ENCODE peak calls at places on chromosome 1, in seven cellular contexts. One of them, this sample, is unnamed.

GRCh38 chr1:228459091-228459993 is 27.8 kb upstream of the RNF187 start:
- DNase-seq in right lobe of liver: peak
- DNase-seq in activated CD8-positive, alpha-beta T cell treated with anti-CD3 and anti-CD28 coated beads, Interleukin-2, amount 10 ng/mL, durations not matched to agents 7 days and 5 days: peak
- DNase-seq in BJ: peak
- DNase-seq in astrocyte of the hippocampus: peak
- DNase-seq in posterior cingulate gyrus: peak
- DNase-seq in GM19239: no peak
- DNase-seq in this sample: peak

GRCh38 chr1:7373936-7374760 is 396.9 kb upstream of the VAMP3 start:
- DNase-seq in right lobe of liver: no peak
- DNase-seq in activated CD8-positive, alpha-beta T cell treated with anti-CD3 and anti-CD28 coated beads, Interleukin-2, amount 10 ng/mL, durations not matched to agents 7 days and 5 days: no peak
- DNase-seq in BJ: no peak
- DNase-seq in astrocyte of the hippocampus: peak
- DNase-seq in posterior cingulate gyrus: no peak
- DNase-seq in GM19239: no peak
- DNase-seq in this sample: no peak

GRCh38 chr1:29650041-29650400 is 413.7 kb downstream of the PTPRU start:
- DNase-seq in right lobe of liver: no peak
- DNase-seq in activated CD8-positive, alpha-beta T cell treated with anti-CD3 and anti-CD28 coated beads, Interleukin-2, amount 10 ng/mL, durations not matched to agents 7 days and 5 days: no peak
- DNase-seq in BJ: no peak
- DNase-seq in astrocyte of the hippocampus: no peak
- DNase-seq in posterior cingulate gyrus: no peak
- DNase-seq in GM19239: no peak
- DNase-seq in this sample: no peak

GRCh38 chr1:215140135-215140534 is 57.6 kb downstream of the KCNK2 start:
- DNase-seq in right lobe of liver: no peak
- DNase-seq in activated CD8-positive, alpha-beta T cell treated with anti-CD3 and anti-CD28 coated beads, Interleukin-2, amount 10 ng/mL, durations not matched to agents 7 days and 5 days: no peak
- DNase-seq in BJ: no peak
- DNase-seq in astrocyte of the hippocampus: no peak
- DNase-seq in posterior cingulate gyrus: no peak
- DNase-seq in GM19239: no peak
- DNase-seq in this sample: no peak

GRCh38 chr1:12555411-12556367 is 62.3 kb downstream of the DHRS3 start:
- DNase-seq in right lobe of liver: no peak
- DNase-seq in activated CD8-positive, alpha-beta T cell treated with anti-CD3 and anti-CD28 coated beads, Interleukin-2, amount 10 ng/mL, durations not matched to agents 7 days and 5 days: no peak
- DNase-seq in BJ: no peak
- DNase-seq in astrocyte of the hippocampus: peak
- DNase-seq in posterior cingulate gyrus: no peak
- DNase-seq in GM19239: no peak
- DNase-seq in this sample: no peak

GRCh38 chr1:25478633-25479032 is 47.9 kb downstream of the MACO1 start:
- DNase-seq in right lobe of liver: no peak
- DNase-seq in activated CD8-positive, alpha-beta T cell treated with anti-CD3 and anti-CD28 coated beads, Interleukin-2, amount 10 ng/mL, durations not matched to agents 7 days and 5 days: no peak
- DNase-seq in BJ: no peak
- DNase-seq in astrocyte of the hippocampus: no peak
- DNase-seq in posterior cingulate gyrus: no peak
- DNase-seq in GM19239: no peak
- DNase-seq in this sample: no peak

GRCh38 chr1:64745181-64745985 is 508 bp downstream of the RAVER2 start:
- DNase-seq in right lobe of liver: peak
- DNase-seq in activated CD8-positive, alpha-beta T cell treated with anti-CD3 and anti-CD28 coated beads, Interleukin-2, amount 10 ng/mL, durations not matched to agents 7 days and 5 days: no peak
- DNase-seq in BJ: no peak
- DNase-seq in astrocyte of the hippocampus: peak
- DNase-seq in posterior cingulate gyrus: peak
- DNase-seq in GM19239: no peak
- DNase-seq in this sample: peak

GRCh38 chr1:201062511-201063189 is 39.1 kb upstream of the KIF21B start:
- DNase-seq in right lobe of liver: no peak
- DNase-seq in activated CD8-positive, alpha-beta T cell treated with anti-CD3 and anti-CD28 coated beads, Interleukin-2, amount 10 ng/mL, durations not matched to agents 7 days and 5 days: no peak
- DNase-seq in BJ: no peak
- DNase-seq in astrocyte of the hippocampus: no peak
- DNase-seq in posterior cingulate gyrus: no peak
- DNase-seq in GM19239: no peak
- DNase-seq in this sample: no peak

GRCh38 chr1:102942324-102942723 is 166.0 kb downstream of the COL11A1 start:
- DNase-seq in right lobe of liver: no peak
- DNase-seq in activated CD8-positive, alpha-beta T cell treated with anti-CD3 and anti-CD28 coated beads, Interleukin-2, amount 10 ng/mL, durations not matched to agents 7 days and 5 days: no peak
- DNase-seq in BJ: no peak
- DNase-seq in astrocyte of the hippocampus: no peak
- DNase-seq in posterior cingulate gyrus: no peak
- DNase-seq in GM19239: no peak
- DNase-seq in this sample: no peak

GRCh38 chr1:77951328-77951727 is 27.5 kb downstream of the FUBP1 start:
- DNase-seq in right lobe of liver: no peak
- DNase-seq in activated CD8-positive, alpha-beta T cell treated with anti-CD3 and anti-CD28 coated beads, Interleukin-2, amount 10 ng/mL, durations not matched to agents 7 days and 5 days: no peak
- DNase-seq in BJ: no peak
- DNase-seq in astrocyte of the hippocampus: no peak
- DNase-seq in posterior cingulate gyrus: no peak
- DNase-seq in GM19239: no peak
- DNase-seq in this sample: no peak

GRCh38 chr1:181350146-181350545 is 133.2 kb upstream of the CACNA1E start:
- DNase-seq in right lobe of liver: no peak
- DNase-seq in activated CD8-positive, alpha-beta T cell treated with anti-CD3 and anti-CD28 coated beads, Interleukin-2, amount 10 ng/mL, durations not matched to agents 7 days and 5 days: no peak
- DNase-seq in BJ: no peak
- DNase-seq in astrocyte of the hippocampus: no peak
- DNase-seq in posterior cingulate gyrus: no peak
- DNase-seq in GM19239: no peak
- DNase-seq in this sample: no peak

GRCh38 chr1:156114101-156114918 is at the start of gene LMNA:
- DNase-seq in right lobe of liver: peak
- DNase-seq in activated CD8-positive, alpha-beta T cell treated with anti-CD3 and anti-CD28 coated beads, Interleukin-2, amount 10 ng/mL, durations not matched to agents 7 days and 5 days: peak
- DNase-seq in BJ: peak
- DNase-seq in astrocyte of the hippocampus: peak
- DNase-seq in posterior cingulate gyrus: peak
- DNase-seq in GM19239: peak
- DNase-seq in this sample: peak

GRCh38 chr1:152907686-152908601 is at the start of gene IVL:
- DNase-seq in right lobe of liver: no peak
- DNase-seq in activated CD8-positive, alpha-beta T cell treated with anti-CD3 and anti-CD28 coated beads, Interleukin-2, amount 10 ng/mL, durations not matched to agents 7 days and 5 days: no peak
- DNase-seq in BJ: no peak
- DNase-seq in astrocyte of the hippocampus: peak
- DNase-seq in posterior cingulate gyrus: no peak
- DNase-seq in GM19239: no peak
- DNase-seq in this sample: peak

GRCh38 chr1:224503161-224504118 is 68.8 kb upstream of the WDR26 start:
- DNase-seq in right lobe of liver: peak
- DNase-seq in activated CD8-positive, alpha-beta T cell treated with anti-CD3 and anti-CD28 coated beads, Interleukin-2, amount 10 ng/mL, durations not matched to agents 7 days and 5 days: peak
- DNase-seq in BJ: peak
- DNase-seq in astrocyte of the hippocampus: peak
- DNase-seq in posterior cingulate gyrus: peak
- DNase-seq in GM19239: peak
- DNase-seq in this sample: peak

GRCh38 chr1:112322018-112322417 is 74.0 kb upstream of the CTTNBP2NL start:
- DNase-seq in right lobe of liver: no peak
- DNase-seq in activated CD8-positive, alpha-beta T cell treated with anti-CD3 and anti-CD28 coated beads, Interleukin-2, amount 10 ng/mL, durations not matched to agents 7 days and 5 days: no peak
- DNase-seq in BJ: no peak
- DNase-seq in astrocyte of the hippocampus: no peak
- DNase-seq in posterior cingulate gyrus: no peak
- DNase-seq in GM19239: no peak
- DNase-seq in this sample: no peak

GRCh38 chr1:154553056-154553822 is 5.2 kb downstream of the UBE2Q1 start:
- DNase-seq in right lobe of liver: no peak
- DNase-seq in activated CD8-positive, alpha-beta T cell treated with anti-CD3 and anti-CD28 coated beads, Interleukin-2, amount 10 ng/mL, durations not matched to agents 7 days and 5 days: no peak
- DNase-seq in BJ: no peak
- DNase-seq in astrocyte of the hippocampus: no peak
- DNase-seq in posterior cingulate gyrus: no peak
- DNase-seq in GM19239: no peak
- DNase-seq in this sample: no peak

GRCh38 chr1:149995927-149996326 is 14.6 kb downstream of the OTUD7B start:
- DNase-seq in right lobe of liver: no peak
- DNase-seq in activated CD8-positive, alpha-beta T cell treated with anti-CD3 and anti-CD28 coated beads, Interleukin-2, amount 10 ng/mL, durations not matched to agents 7 days and 5 days: no peak
- DNase-seq in BJ: no peak
- DNase-seq in astrocyte of the hippocampus: peak
- DNase-seq in posterior cingulate gyrus: no peak
- DNase-seq in GM19239: no peak
- DNase-seq in this sample: no peak

GRCh38 chr1:112714313-112715263 is 544 bp downstream of the PPM1J start:
- DNase-seq in right lobe of liver: peak
- DNase-seq in activated CD8-positive, alpha-beta T cell treated with anti-CD3 and anti-CD28 coated beads, Interleukin-2, amount 10 ng/mL, durations not matched to agents 7 days and 5 days: no peak
- DNase-seq in BJ: no peak
- DNase-seq in astrocyte of the hippocampus: peak
- DNase-seq in posterior cingulate gyrus: peak
- DNase-seq in GM19239: no peak
- DNase-seq in this sample: peak

GRCh38 chr1:44571712-44572571 is 102.3 kb downstream of the TMEM53 start:
- DNase-seq in right lobe of liver: no peak
- DNase-seq in activated CD8-positive, alpha-beta T cell treated with anti-CD3 and anti-CD28 coated beads, Interleukin-2, amount 10 ng/mL, durations not matched to agents 7 days and 5 days: peak
- DNase-seq in BJ: no peak
- DNase-seq in astrocyte of the hippocampus: no peak
- DNase-seq in posterior cingulate gyrus: no peak
- DNase-seq in GM19239: peak
- DNase-seq in this sample: peak

GRCh38 chr1:158793604-158794003 is 12.6 kb upstream of the OR6N2 start:
- DNase-seq in right lobe of liver: no peak
- DNase-seq in activated CD8-positive, alpha-beta T cell treated with anti-CD3 and anti-CD28 coated beads, Interleukin-2, amount 10 ng/mL, durations not matched to agents 7 days and 5 days: no peak
- DNase-seq in BJ: no peak
- DNase-seq in astrocyte of the hippocampus: peak
- DNase-seq in posterior cingulate gyrus: no peak
- DNase-seq in GM19239: no peak
- DNase-seq in this sample: peak

GRCh38 chr1:92538413-92539061 is 51.8 kb upstream of the GFI1 start:
- DNase-seq in right lobe of liver: no peak
- DNase-seq in activated CD8-positive, alpha-beta T cell treated with anti-CD3 and anti-CD28 coated beads, Interleukin-2, amount 10 ng/mL, durations not matched to agents 7 days and 5 days: peak
- DNase-seq in BJ: no peak
- DNase-seq in astrocyte of the hippocampus: peak
- DNase-seq in posterior cingulate gyrus: no peak
- DNase-seq in GM19239: peak
- DNase-seq in this sample: peak

GRCh38 chr1:233441981-233442380 is 114.5 kb downstream of the MAP3K21 start:
- DNase-seq in right lobe of liver: no peak
- DNase-seq in activated CD8-positive, alpha-beta T cell treated with anti-CD3 and anti-CD28 coated beads, Interleukin-2, amount 10 ng/mL, durations not matched to agents 7 days and 5 days: no peak
- DNase-seq in BJ: no peak
- DNase-seq in astrocyte of the hippocampus: peak
- DNase-seq in posterior cingulate gyrus: no peak
- DNase-seq in GM19239: no peak
- DNase-seq in this sample: no peak

GRCh38 chr1:12175456-12175797 is 8.6 kb downstream of the TNFRSF1B start:
- DNase-seq in right lobe of liver: no peak
- DNase-seq in activated CD8-positive, alpha-beta T cell treated with anti-CD3 and anti-CD28 coated beads, Interleukin-2, amount 10 ng/mL, durations not matched to agents 7 days and 5 days: no peak
- DNase-seq in BJ: no peak
- DNase-seq in astrocyte of the hippocampus: no peak
- DNase-seq in posterior cingulate gyrus: no peak
- DNase-seq in GM19239: no peak
- DNase-seq in this sample: no peak

GRCh38 chr1:213698092-213698702 is 289.6 kb upstream of the PROX1 start:
- DNase-seq in right lobe of liver: no peak
- DNase-seq in activated CD8-positive, alpha-beta T cell treated with anti-CD3 and anti-CD28 coated beads, Interleukin-2, amount 10 ng/mL, durations not matched to agents 7 days and 5 days: no peak
- DNase-seq in BJ: no peak
- DNase-seq in astrocyte of the hippocampus: no peak
- DNase-seq in posterior cingulate gyrus: no peak
- DNase-seq in GM19239: no peak
- DNase-seq in this sample: no peak

GRCh38 chr1:212478467-212479025 is 45.8 kb downstream of the NENF start:
- DNase-seq in right lobe of liver: no peak
- DNase-seq in activated CD8-positive, alpha-beta T cell treated with anti-CD3 and anti-CD28 coated beads, Interleukin-2, amount 10 ng/mL, durations not matched to agents 7 days and 5 days: no peak
- DNase-seq in BJ: no peak
- DNase-seq in astrocyte of the hippocampus: no peak
- DNase-seq in posterior cingulate gyrus: no peak
- DNase-seq in GM19239: no peak
- DNase-seq in this sample: no peak

GRCh38 chr1:86868477-86868876 is 45.4 kb downstream of the SELENOF start:
- DNase-seq in right lobe of liver: no peak
- DNase-seq in activated CD8-positive, alpha-beta T cell treated with anti-CD3 and anti-CD28 coated beads, Interleukin-2, amount 10 ng/mL, durations not matched to agents 7 days and 5 days: no peak
- DNase-seq in BJ: no peak
- DNase-seq in astrocyte of the hippocampus: no peak
- DNase-seq in posterior cingulate gyrus: no peak
- DNase-seq in GM19239: no peak
- DNase-seq in this sample: no peak

GRCh38 chr1:2840036-2840809 is 38.7 kb upstream of the TTC34 start:
- DNase-seq in right lobe of liver: no peak
- DNase-seq in activated CD8-positive, alpha-beta T cell treated with anti-CD3 and anti-CD28 coated beads, Interleukin-2, amount 10 ng/mL, durations not matched to agents 7 days and 5 days: peak
- DNase-seq in BJ: no peak
- DNase-seq in astrocyte of the hippocampus: no peak
- DNase-seq in posterior cingulate gyrus: no peak
- DNase-seq in GM19239: no peak
- DNase-seq in this sample: no peak

This sample was measured in GM20000.